ENCODE peak calls at places on chromosome 10, in six cellular contexts. O is stomach, S is endothelial cell of umbilical vein, L is GM12865, T is thoracic aorta, N is astrocyte of the spinal cord. Z is an unnamed sample.

GRCh38 chr10:121032460-121032859 is 181.3 kb downstream of the WDR11 start:
- DNase-seq in O (no peak), S (no peak), L (peak), T (no peak), N (no peak), Z (no peak)

GRCh38 chr10:104109908-104110662 is 11.9 kb upstream of the SFR1 start:
- DNase-seq in O (no peak), S (peak), L (no peak), T (no peak), N (peak), Z (no peak)

GRCh38 chr10:124291009-124291671 is 127.6 kb downstream of the OAT start:
- DNase-seq in O (no peak), S (no peak), L (no peak), T (no peak), N (no peak), Z (no peak)

GRCh38 chr10:8063935-8064334 is 9.4 kb downstream of the GATA3 start:
- DNase-seq in O (no peak), S (peak), L (no peak), T (no peak), N (no peak), Z (no peak)

GRCh38 chr10:78605800-78606350 is 462.9 kb upstream of the ZMIZ1 start:
- DNase-seq in O (no peak), S (no peak), L (no peak), T (no peak), N (no peak), Z (no peak)

GRCh38 chr10:42827201-42827600 is 44.6 kb downstream of the BMS1 start:
- DNase-seq in O (no peak), S (no peak), L (no peak), T (no peak), N (no peak), Z (no peak)

GRCh38 chr10:11285171-11285570 is 267.5 kb downstream of the CELF2 start:
- DNase-seq in O (no peak), S (no peak), L (no peak), T (no peak), N (no peak), Z (no peak)

GRCh38 chr10:25023278-25023677 is 6.9 kb downstream of the THNSL1 start:
- DNase-seq in O (no peak), S (peak), L (no peak), T (no peak), N (peak), Z (no peak)

GRCh38 chr10:90347239-90347638 is 510.6 kb downstream of the HTR7 start:
- DNase-seq in O (no peak), S (no peak), L (no peak), T (no peak), N (no peak), Z (no peak)

GRCh38 chr10:25497281-25497680 is 322.5 kb downstream of the GPR158 start:
- DNase-seq in O (no peak), S (no peak), L (no peak), T (no peak), N (no peak), Z (no peak)

GRCh38 chr10:70540089-70540788 is 61.7 kb downstream of the PALD1 start:
- DNase-seq in O (no peak), S (peak), L (peak), T (no peak), N (no peak), Z (no peak)

GRCh38 chr10:103395754-103396066 is 565 bp downstream of the ATP5MK start:
- DNase-seq in O (no peak), S (peak), L (no peak), T (no peak), N (peak), Z (no peak)

GRCh38 chr10:50152792-50153272 is 85.1 kb downstream of the WASHC2A start:
- DNase-seq in O (peak), S (no peak), L (no peak), T (no peak), N (no peak), Z (no peak)

GRCh38 chr10:132482090-132482489 is 55.5 kb upstream of the INPP5A start:
- DNase-seq in O (no peak), S (peak), L (no peak), T (no peak), N (peak), Z (no peak)

GRCh38 chr10:109956454-109957091 is 33.3 kb upstream of the XPNPEP1 start:
- DNase-seq in O (peak), S (peak), L (peak), T (no peak), N (peak), Z (no peak)

GRCh38 chr10:43962346-43963191 is 313.9 kb upstream of the ZNF32 start:
- DNase-seq in O (no peak), S (no peak), L (no peak), T (no peak), N (peak), Z (peak)

GRCh38 chr10:86367339-86367951 is 850 bp upstream of the GRID1 start:
- DNase-seq in O (no peak), S (no peak), L (no peak), T (no peak), N (no peak), Z (no peak)

GRCh38 chr10:132206806-132207535 is 20.2 kb downstream of the DPYSL4 start:
- DNase-seq in O (no peak), S (no peak), L (no peak), T (no peak), N (no peak), Z (no peak)

GRCh38 chr10:49115015-49115795 is at the start of gene VSTM4:
- DNase-seq in O (no peak), S (peak), L (no peak), T (no peak), N (peak), Z (no peak)

GRCh38 chr10:98338318-98338717 is 70.3 kb upstream of the LOXL4 start:
- DNase-seq in O (no peak), S (no peak), L (no peak), T (no peak), N (peak), Z (no peak)

GRCh38 chr10:92125169-92125543 is 165.7 kb downstream of the CPEB3 start:
- DNase-seq in O (no peak), S (no peak), L (no peak), T (no peak), N (no peak), Z (no peak)

GRCh38 chr10:73414230-73414981 is 548 bp upstream of the ANXA7 start:
- DNase-seq in O (no peak), S (no peak), L (no peak), T (no peak), N (no peak), Z (no peak)

GRCh38 chr10:73493781-73494180 is 2.0 kb downstream of the PPP3CB start:
- DNase-seq in O (no peak), S (no peak), L (no peak), T (no peak), N (peak), Z (no peak)

DNA sequence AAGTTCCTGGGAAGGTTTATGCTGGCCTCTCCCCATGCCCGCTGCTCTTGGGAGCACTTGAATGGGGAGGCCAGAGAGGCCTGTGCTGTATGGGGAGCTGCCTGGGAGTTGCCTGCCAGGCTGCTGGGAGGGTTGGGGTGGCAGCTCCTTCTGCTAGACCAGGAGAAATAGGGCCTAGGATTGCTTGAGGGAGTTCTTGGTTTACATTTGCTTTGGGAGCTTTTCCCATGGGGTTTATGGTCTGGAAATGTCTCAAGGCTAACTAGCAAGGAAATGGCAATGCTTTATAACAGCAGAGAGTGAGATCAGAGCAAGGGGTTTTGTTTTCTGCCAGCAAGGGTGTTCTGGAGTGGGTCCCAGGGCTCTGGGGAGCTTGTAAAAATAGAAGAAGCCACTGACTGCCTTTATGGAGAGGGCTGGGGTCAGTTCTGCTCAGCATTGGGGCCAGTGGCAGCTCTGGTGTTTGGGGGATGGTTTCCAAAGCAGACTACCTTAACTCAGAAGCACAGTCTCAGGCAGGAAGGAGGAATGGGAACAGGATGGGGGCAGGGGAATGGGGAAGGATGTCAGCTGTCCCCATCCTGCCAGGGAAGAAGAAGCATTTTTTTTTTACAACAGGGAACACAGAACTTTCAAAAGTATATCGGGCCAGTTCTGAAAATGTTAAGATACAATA is 28.6 kb downstream of the TSPAN15 start:
- DNase-seq in O (no peak), S (peak), L (no peak), T (no peak), N (no peak), Z (no peak)
- H3K4me3 ChIP-seq in O (no peak), S (no peak), L (no peak), T (no peak), N (no peak), Z (no peak)

GRCh38 chr10:21511931-21512330 is 13.6 kb downstream of the SKIDA1 start:
- DNase-seq in O (no peak), S (no peak), L (no peak), T (no peak), N (peak), Z (no peak)

GRCh38 chr10:21508987-21509334 is 16.5 kb downstream of the SKIDA1 start:
- DNase-seq in O (no peak), S (no peak), L (no peak), T (no peak), N (peak), Z (no peak)

GRCh38 chr10:21509391-21510217 is 15.9 kb downstream of the SKIDA1 start:
- DNase-seq in O (no peak), S (no peak), L (no peak), T (no peak), N (peak), Z (no peak)

GRCh38 chr10:21513035-21513434 is 12.4 kb downstream of the SKIDA1 start:
- DNase-seq in O (no peak), S (no peak), L (no peak), T (no peak), N (peak), Z (no peak)

GRCh38 chr10:21510218-21511070 is 15.0 kb downstream of the SKIDA1 start:
- DNase-seq in O (no peak), S (no peak), L (no peak), T (no peak), N (peak), Z (no peak)
- H3K4me3 ChIP-seq in O (peak), S (no peak), L (no peak), T (peak), N (peak), Z (peak)

DNA sequence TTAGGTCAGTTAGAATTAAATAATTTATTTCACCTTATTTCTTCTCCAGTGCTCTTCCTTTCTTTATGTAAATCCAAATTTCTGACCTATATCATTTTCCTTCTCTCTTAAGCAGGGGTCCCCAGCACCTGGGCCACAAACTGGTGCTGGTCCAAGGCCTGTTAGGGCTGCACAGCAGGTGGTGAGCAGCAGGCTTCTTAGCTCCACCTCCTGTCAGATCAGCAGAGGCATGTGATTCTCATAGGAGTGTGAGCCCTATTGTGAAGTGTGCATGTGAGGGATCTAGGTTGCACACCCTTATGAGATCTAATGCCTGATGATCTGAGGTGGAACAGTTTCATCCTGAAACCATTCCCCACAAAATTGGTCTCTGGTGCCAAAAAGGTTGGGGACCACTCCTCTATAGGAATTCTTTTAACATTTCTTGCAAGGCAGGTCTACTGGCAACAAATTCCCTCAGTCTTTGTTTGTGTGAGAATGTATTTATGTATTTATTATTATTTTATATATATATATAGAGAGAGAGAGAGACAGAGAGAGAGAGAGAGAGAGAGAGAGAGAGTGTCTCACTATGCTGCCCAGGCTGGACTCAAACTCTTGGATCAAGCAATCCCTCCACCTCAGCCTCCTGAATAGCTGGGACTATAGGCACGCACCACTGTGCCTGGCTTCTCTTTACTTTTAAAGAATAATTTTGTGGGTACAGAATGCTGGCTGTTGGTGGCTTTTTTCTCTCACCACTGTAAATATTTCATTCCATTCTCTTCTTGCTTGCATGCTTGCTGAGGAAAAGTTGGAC is 4.3 kb upstream of the ABCC2 start:
- DNase-seq in O (no peak), S (peak), L (peak), T (no peak), N (no peak), Z (no peak)
- H3K4me3 ChIP-seq in O (no peak), S (no peak), L (no peak), T (no peak), N (no peak), Z (no peak)

GRCh38 chr10:15311885-15312280 is 59.2 kb downstream of the FAM171A1 start:
- DNase-seq in O (no peak), S (peak), L (no peak), T (no peak), N (no peak), Z (no peak)

GRCh38 chr10:15313844-15314243 is 57.2 kb downstream of the FAM171A1 start:
- DNase-seq in O (no peak), S (peak), L (no peak), T (no peak), N (no peak), Z (no peak)

GRCh38 chr10:15314482-15315070 is 56.5 kb downstream of the FAM171A1 start:
- DNase-seq in O (no peak), S (no peak), L (no peak), T (no peak), N (no peak), Z (no peak)

GRCh38 chr10:15311249-15311884 is 59.7 kb downstream of the FAM171A1 start:
- DNase-seq in O (no peak), S (no peak), L (no peak), T (no peak), N (no peak), Z (no peak)

DNA sequence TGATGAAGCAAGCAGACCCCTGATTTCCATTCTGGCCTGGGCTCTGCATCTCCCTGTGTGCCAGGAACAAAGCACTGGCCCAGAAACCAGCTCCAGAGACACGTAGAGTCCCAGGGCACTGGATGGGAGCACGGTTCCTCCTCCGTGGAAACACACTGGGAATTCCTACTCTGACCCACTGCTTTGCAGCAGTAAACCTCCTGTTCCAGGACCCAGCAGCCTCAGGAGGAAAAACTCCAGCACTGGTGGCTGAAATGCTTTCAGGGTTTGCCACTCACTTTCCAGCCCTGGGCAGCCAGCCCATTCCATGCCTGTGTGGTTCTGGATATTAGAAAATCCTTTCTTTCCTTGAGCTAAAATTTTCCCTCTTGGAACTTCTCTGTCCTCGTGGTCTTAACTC is 58.1 kb downstream of the FAM171A1 start:
- DNase-seq in O (no peak), S (no peak), L (no peak), T (no peak), N (no peak), Z (no peak)
- H3K4me3 ChIP-seq in O (no peak), S (no peak), L (no peak), T (no peak), N (no peak), Z (no peak)

DNA sequence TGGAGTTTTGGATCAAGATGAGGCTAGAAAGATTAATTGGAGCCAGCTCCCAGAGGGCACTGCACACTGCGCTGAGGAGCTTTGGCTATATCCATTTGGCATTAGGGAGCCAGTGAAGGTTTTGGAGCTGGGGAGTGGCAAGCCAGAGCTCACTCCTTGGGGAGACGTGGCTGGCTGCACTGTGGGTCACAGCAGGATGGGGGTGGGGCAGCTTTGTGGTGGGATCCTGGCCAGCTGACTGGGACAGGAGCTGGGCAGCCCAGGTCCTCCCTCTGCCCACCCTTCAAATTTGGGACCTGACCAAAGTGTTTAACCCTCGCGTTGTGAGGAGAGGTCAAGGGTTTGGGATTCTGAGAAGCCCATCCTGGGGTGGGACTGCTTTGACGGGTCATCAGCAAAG is 5.0 kb downstream of the C10orf105 start:
- DNase-seq in O (no peak), S (no peak), L (no peak), T (no peak), N (no peak), Z (no peak)
- H3K4me3 ChIP-seq in O (peak), S (no peak), L (no peak), T (no peak), N (no peak), Z (no peak)

DNA sequence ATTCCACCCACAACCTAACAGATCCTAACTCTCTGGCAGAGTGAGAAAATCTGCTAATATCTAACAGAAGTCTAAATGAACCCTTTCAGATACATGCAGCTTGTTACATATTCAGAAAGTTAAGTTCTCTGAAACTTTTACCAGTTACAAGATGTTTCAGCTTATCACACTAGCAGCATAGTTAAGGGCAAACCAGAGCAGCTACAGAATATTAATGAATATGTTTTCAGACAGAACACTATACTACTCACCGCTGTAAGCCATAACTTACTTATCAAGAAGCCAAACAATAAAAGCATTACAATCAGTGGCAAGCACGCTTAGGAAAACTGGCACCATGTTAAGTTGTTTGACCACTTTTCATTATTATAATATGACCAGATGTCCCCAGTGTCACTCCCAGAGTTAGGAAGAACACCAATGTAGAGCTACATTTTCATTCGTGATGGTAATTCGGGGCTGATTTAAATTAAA is 2.7 kb downstream of the ITGB1 start:
- DNase-seq in O (no peak), S (peak), L (no peak), T (no peak), N (no peak), Z (no peak)
- H3K4me3 ChIP-seq in O (peak), S (peak), L (peak), T (peak), N (peak), Z (peak)

DNA sequence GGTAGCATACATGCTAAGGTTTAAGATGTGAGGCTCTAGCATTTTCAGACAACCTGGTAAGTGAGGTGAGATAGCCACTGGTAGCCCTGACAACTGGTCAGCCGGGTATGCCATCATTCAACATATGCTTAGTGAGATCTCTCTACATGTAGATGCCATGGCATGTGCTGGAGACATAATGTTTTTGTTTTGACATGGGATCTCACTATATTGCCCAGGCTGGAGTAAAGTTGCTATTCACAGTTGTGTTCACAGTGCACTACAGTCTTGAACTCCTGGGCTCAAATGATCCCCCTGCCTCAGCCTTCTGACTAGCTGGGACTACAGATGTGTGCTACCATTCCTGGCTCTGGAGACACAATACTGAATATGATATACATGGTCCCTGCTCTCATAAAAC is 437.3 kb downstream of the SORCS1 start:
- DNase-seq in O (no peak), S (no peak), L (no peak), T (no peak), N (no peak), Z (no peak)
- H3K4me3 ChIP-seq in O (no peak), S (no peak), L (no peak), T (no peak), N (no peak), Z (no peak)

GRCh38 chr10:129949411-129950335 is 14.4 kb downstream of the EBF3 start:
- DNase-seq in O (peak), S (no peak), L (no peak), T (no peak), N (no peak), Z (no peak)
- H3K4me3 ChIP-seq in O (no peak), S (no peak), L (no peak), T (no peak), N (no peak), Z (no peak)

GRCh38 chr10:26698909-26699308 is 1.4 kb downstream of the PDSS1 start:
- DNase-seq in O (no peak), S (no peak), L (no peak), T (no peak), N (no peak), Z (no peak)
- H3K4me3 ChIP-seq in O (peak), S (peak), L (peak), T (peak), N (no peak), Z (no peak)

GRCh38 chr10:97179731-97180366 is 5.9 kb downstream of the SLIT1 start:
- DNase-seq in O (no peak), S (no peak), L (no peak), T (no peak), N (no peak), Z (no peak)
- H3K4me3 ChIP-seq in O (no peak), S (no peak), L (no peak), T (peak), N (no peak), Z (no peak)

Z was measured in esophagus muscularis mucosa.